ENCODE peak calls at places on chromosomes 13 and 19, in four cellular contexts. S is activated CD4-positive, CD25-positive, alpha-beta regulatory T cell; P is NCI-H1048; I is activated naive CD4-positive, alpha-beta T cell treated with anti-CD3 and anti-CD28 coated beads, Interleukin-2, amount 50 U/mL, for 16 hours. O is an unnamed sample.
A peak's percentile ranks its signal among the peaks of the same experiment; 100 is the strongest.

GRCh38 chr19:38425810-38426466 is at the start of gene RASGRP4:
- DNase-seq in P (no peak), S (peak; percentile 17), I (peak; percentile 49), O (no peak)

GRCh38 chr13:113941571-113942191 is 32.2 kb downstream of the C13orf46 start:
- DNase-seq in P (no peak), S (no peak), I (no peak), O (no peak)

GRCh38 chr13:58376775-58377174 is 745.2 kb downstream of the PCDH17 start:
- DNase-seq in P (no peak), S (no peak), I (no peak), O (no peak)

GRCh38 chr13:27401210-27401609 is 23.2 kb upstream of the GTF3A start:
- DNase-seq in P (no peak), I (no peak), S (no peak), O (no peak)

GRCh38 chr19:12139885-12140544 is at the start of gene ZNF20:
- DNase-seq in S (peak; percentile 75), I (peak; percentile 90), P (peak; percentile 85), O (peak; percentile 60)

GRCh38 chr19:1401138-1401888 is at the start of gene GAMT:
- DNase-seq in I (peak; percentile 68), S (no peak), P (no peak), O (no peak)

GRCh38 chr19:13149628-13150186 is 468 bp downstream of the STX10 start:
- DNase-seq in S (no peak), P (no peak), I (no peak), O (no peak)

GRCh38 chr19:18596752-18597157 is 8.2 kb downstream of the REX1BD start:
- DNase-seq in I (no peak), S (no peak), P (no peak), O (no peak)

GRCh38 chr19:46221981-46222610 is 7.4 kb upstream of the IGFL1 start:
- DNase-seq in P (no peak), S (no peak), I (no peak), O (no peak)

GRCh38 chr13:59680429-59681024 is 483.2 kb downstream of the DIAPH3 start:
- DNase-seq in I (no peak), P (no peak), S (no peak), O (no peak)

GRCh38 chr13:74755065-74755464 is 620.9 kb upstream of the KLF12 start:
- DNase-seq in P (no peak), I (no peak), S (no peak), O (no peak)

GRCh38 chr13:34035676-34036325 is 217.9 kb downstream of the RFC3 start:
- DNase-seq in S (no peak), I (no peak), P (no peak), O (no peak)